ENCODE peak calls at places on chromosomes 13 and 19, in seven cellular contexts. Q, R, G, T, U, K and O are unnamed samples. For H3K9me3 and H3K36me3, the result is how much of the 10 kb centered on the place peaks cover.

GRCh38 chr13:25778302-25778701 is 273.5 kb downstream of the SHISA2 start:
- DNase-seq in Q (no peak), R (no peak), G (no peak), T (no peak), U (no peak), K (no peak), O (no peak)

GRCh38 chr19:46481947-46482346 is 10.6 kb upstream of the PNMA8A start:
- DNase-seq in Q (no peak), R (peak), G (peak), T (no peak), U (peak), K (peak), O (peak)

GRCh38 chr19:29841559-29842367 is 30.0 kb downstream of the CCNE1 start:
- DNase-seq in Q (peak), R (peak), G (no peak), T (peak), U (no peak), K (peak), O (peak)

GRCh38 chr19:33714149-33714548 is 82.5 kb upstream of the KCTD15 start:
- DNase-seq in Q (no peak), R (no peak), G (no peak), T (no peak), U (no peak), K (no peak), O (no peak)

GRCh38 chr13:65966991-65967451 is 1263.1 kb downstream of the PCDH9 start:
- DNase-seq in Q (no peak), R (peak), G (no peak), T (no peak), U (peak), K (peak), O (peak)

GRCh38 chr13:22726721-22727120 is 454.1 kb upstream of the SGCG start:
- DNase-seq in Q (no peak), R (no peak), G (no peak), T (no peak), U (no peak), K (no peak), O (no peak)

GRCh38 chr13:81606074-81606473 is 1265.1 kb upstream of the SPRY2 start:
- DNase-seq in Q (no peak), R (no peak), G (no peak), T (no peak), U (no peak), K (no peak), O (no peak)

GRCh38 chr13:106034201-106034600 is 501.3 kb downstream of the EFNB2 start:
- DNase-seq in Q (no peak), R (no peak), G (no peak), T (no peak), U (no peak), K (peak), O (no peak)

GRCh38 chr19:34193439-34193838 is 21.1 kb downstream of the LSM14A start:
- DNase-seq in Q (no peak), R (no peak), G (no peak), T (no peak), U (no peak), K (no peak), O (no peak)

GRCh38 chr19:1249298-1249989 is 1.1 kb downstream of the MIDN start:
- DNase-seq in Q (peak), R (peak), G (peak), T (peak), U (peak), K (peak), O (peak)

GRCh38 chr19:1249990-1250298 is 1.6 kb downstream of the MIDN start:
- DNase-seq in Q (no peak), R (no peak), G (no peak), T (no peak), U (no peak), K (no peak), O (no peak)

GRCh38 chr19:1248454-1249297 is at the start of gene MIDN:
- DNase-seq in Q (peak), R (peak), G (peak), T (no peak), U (peak), K (peak), O (peak)

GRCh38 chr19:1245884-1246816 is 2.2 kb upstream of the MIDN start:
- DNase-seq in Q (peak), R (no peak), G (no peak), T (no peak), U (peak), K (no peak), O (no peak)

DNA sequence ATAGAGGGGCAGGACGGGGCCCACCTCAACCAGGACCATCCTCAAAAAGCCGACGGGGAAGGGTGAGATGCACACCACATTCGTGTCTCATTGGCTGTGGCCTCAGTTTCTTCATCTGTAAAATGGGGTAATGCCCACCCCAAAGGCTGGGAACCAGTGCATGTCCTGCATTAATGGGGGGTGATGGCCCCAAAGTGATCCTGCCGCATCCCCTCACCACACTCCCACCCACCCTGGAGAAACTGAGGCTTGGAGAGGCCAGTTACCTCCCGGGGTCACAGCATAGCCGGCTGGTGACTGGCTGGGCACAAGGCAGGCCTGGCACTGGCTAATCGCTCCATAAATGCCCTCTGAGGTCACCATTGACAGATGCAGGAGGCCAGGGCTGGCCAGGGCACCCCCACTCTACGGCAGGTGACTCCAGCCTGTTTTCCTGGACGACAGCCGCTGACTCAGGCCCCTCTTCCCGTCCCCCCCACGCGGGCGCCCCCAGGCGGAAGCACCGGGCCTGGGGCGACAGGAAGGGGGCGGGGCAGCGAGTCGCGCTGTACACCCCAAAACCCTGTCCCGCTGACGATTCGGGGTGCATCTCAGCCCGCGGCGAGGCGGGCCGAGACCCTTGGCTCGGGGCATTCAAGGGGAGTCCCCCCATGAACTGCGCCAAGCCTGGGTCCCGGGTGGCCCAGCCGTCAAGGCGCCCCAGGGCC is 483 bp upstream of the MIDN start:
- DNase-seq in Q (peak), R (peak), G (no peak), T (no peak), U (no peak), K (peak), O (peak)
- H3K4me3 ChIP-seq in Q (peak), R (peak), G (peak), T (peak), U (peak), K (peak), O (peak)

GRCh38 chr19:16623066-16623465 is 4.9 kb downstream of the MED26 start:
- DNase-seq in Q (no peak), R (no peak), G (no peak), T (no peak), U (no peak), K (no peak), O (no peak)
- H3K9me3 ChIP-seq in Q (under half), R (under half), G (under half), T (under half), U (under half), K (under half), O (under half)

GRCh38 chr19:50046649-50047503 is 21.1 kb downstream of the ZNF473 start:
- DNase-seq in Q (peak), R (peak), G (peak), T (no peak), U (peak), K (no peak), O (no peak)
- H3K36me3 ChIP-seq in Q (under half), R (under half), G (half or more), T (half or more), U (under half), K (under half), O (half or more)

DNA sequence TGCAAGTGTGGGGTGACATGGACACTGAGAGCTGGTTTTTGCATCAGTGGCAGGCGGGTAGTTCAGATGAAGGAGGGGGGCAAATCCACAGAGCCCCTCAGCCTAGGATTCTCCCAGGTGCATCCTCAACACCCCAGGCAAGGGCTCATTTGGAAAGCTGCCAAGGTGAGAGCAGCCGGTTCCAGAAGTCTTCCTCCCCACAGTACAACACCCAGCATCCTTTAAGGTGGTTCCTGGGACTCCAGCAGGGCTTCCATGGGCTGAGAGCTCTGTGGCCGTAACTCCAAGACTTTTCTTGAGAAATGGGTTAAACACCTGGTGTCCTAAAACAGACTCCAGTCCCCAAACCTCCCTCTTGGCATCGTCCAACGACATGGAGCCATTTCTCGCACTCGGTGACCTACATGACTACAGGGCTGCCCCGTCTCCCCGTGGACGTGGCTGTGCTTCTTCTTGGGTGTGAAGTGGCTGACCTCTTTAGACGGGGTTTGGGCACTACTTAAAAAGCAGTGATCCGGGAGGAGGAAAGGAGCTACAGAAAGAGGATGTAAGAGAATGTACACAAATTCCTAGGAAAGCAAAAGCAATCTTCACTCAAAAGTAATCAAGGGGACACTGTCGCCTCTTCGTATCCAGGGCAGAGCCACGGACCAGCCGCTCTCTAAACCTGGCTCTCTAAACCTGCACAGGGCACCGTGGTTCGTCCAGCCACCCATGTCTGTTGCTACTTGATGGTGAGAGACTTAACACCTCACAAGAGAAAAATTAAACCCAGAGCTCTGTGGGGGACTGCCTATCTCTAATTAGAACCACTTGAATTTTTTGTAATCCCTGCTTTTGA is 25.5 kb downstream of the RANBP3 start:
- DNase-seq in Q (no peak), R (no peak), G (no peak), T (no peak), U (no peak), K (no peak), O (no peak)
- H3K4me3 ChIP-seq in Q (no peak), R (no peak), G (no peak), T (no peak), U (no peak), K (no peak), O (no peak)

GRCh38 chr19:36707134-36707533 is 19.7 kb downstream of the ZNF567 start:
- DNase-seq in Q (no peak), R (no peak), G (no peak), T (no peak), U (no peak), K (no peak), O (no peak)
- H3K9me3 ChIP-seq in Q (half or more), R (under half), G (half or more), T (half or more), U (under half), K (under half), O (half or more)

GRCh38 chr19:5927439-5927821 is 13.4 kb downstream of the CAPS start:
- DNase-seq in Q (no peak), R (no peak), G (no peak), T (no peak), U (no peak), K (no peak), O (no peak)
- H3K36me3 ChIP-seq in Q (half or more), R (half or more), G (half or more), T (half or more), U (under half), K (under half), O (under half)

DNA sequence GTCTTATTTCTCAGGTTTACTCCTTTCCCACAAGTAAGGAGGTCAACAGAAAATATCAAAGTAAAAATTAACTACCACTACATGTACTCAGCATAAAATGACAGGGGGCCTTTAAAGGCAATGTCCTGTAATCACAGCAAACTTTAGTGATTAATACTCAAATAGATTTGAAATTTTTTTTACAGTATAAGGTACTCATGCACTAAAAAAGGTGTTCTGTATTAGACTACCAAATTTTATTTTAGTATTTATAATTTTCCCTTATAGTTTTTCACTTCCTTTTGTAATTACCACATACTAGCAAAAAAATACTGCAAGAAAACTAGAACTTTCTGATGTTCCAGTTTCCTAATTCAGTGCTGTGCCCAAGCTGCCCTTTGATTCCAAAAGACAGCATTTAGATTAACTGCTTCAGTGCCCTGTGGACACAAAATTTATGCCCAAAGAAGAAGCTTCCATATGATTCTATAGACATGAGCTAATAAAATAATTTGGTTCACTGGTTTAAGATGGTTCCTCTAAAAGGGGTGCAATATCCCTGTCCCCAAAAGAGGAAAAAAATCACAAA is 70.6 kb downstream of the KLF12 start:
- DNase-seq in Q (no peak), R (no peak), G (no peak), T (no peak), U (no peak), K (no peak), O (no peak)
- H3K4me3 ChIP-seq in Q (no peak), R (no peak), G (peak), T (no peak), U (no peak), K (peak), O (no peak)

GRCh38 chr19:28596561-28597071 is 616.3 kb downstream of the UQCRFS1 start:
- DNase-seq in Q (no peak), R (no peak), G (no peak), T (no peak), U (no peak), K (no peak), O (no peak)

GRCh38 chr19:28598861-28599260 is 614.1 kb downstream of the UQCRFS1 start:
- DNase-seq in Q (no peak), R (no peak), G (no peak), T (no peak), U (no peak), K (no peak), O (no peak)

GRCh38 chr19:28595722-28596121 is 617.2 kb downstream of the UQCRFS1 start:
- DNase-seq in Q (no peak), R (no peak), G (no peak), T (no peak), U (no peak), K (no peak), O (no peak)

DNA sequence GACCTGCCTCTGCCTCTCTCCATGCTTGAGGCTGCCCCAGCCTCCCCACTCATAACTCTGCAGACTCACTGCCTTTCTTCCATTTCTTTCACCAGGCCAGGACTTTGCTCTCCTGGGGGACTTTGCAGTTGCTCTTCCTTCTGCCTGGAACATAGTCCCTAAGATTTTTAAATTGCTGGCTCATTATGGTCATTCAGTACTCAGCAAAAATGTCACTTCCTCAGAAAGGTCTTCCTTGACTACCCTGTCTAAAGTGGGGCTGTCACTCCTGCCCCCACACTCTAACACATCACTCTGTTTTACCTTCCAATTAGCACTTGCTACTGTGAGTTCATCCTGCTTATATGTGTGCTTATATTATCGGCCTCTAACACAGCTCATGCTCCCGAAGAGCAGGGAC is 618.2 kb downstream of the UQCRFS1 start:
- DNase-seq in Q (no peak), R (no peak), G (no peak), T (no peak), U (no peak), K (no peak), O (no peak)
- H3K9me3 ChIP-seq in Q (under half), R (under half), G (under half), T (under half), U (under half), K (under half), O (under half)

GRCh38 chr13:109768176-109768575 is 18.2 kb downstream of the IRS2 start:
- DNase-seq in Q (no peak), R (no peak), G (no peak), T (no peak), U (no peak), K (no peak), O (no peak)

GRCh38 chr13:109764474-109765292 is 21.7 kb downstream of the IRS2 start:
- DNase-seq in Q (no peak), R (peak), G (no peak), T (no peak), U (no peak), K (peak), O (no peak)

GRCh38 chr13:109769275-109769674 is 17.1 kb downstream of the IRS2 start:
- DNase-seq in Q (no peak), R (no peak), G (no peak), T (no peak), U (no peak), K (no peak), O (no peak)

GRCh38 chr13:109768616-109769015 is 17.8 kb downstream of the IRS2 start:
- DNase-seq in Q (no peak), R (no peak), G (no peak), T (no peak), U (no peak), K (no peak), O (no peak)

DNA sequence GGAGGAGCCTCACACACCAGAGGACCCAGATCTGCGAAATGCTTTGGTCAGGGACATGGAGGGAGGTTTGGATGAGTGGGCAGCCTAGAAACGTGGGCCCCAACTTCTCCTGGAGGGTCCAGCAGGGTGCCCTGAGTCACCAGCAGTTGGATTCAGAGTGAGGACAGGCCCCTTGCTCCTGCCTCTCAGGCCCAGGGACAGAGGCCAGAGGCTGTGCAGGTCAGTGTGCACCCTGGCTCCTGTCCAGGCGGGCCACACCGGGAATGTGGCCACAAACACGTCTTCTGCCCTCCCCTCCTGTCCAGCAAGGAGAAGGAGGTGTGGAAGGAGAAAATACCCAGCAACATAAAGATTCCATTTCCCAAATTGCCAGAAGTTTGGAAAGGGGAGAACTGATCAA is 19.4 kb downstream of the IRS2 start:
- DNase-seq in Q (no peak), R (no peak), G (no peak), T (no peak), U (no peak), K (no peak), O (no peak)
- H3K36me3 ChIP-seq in Q (under half), R (under half), G (under half), T (under half), U (under half), K (under half), O (under half)

GRCh38 chr13:33015275-33015674 is 948 bp upstream of the KL start:
- DNase-seq in Q (no peak), R (no peak), G (peak), T (no peak), U (no peak), K (no peak), O (no peak)
- H3K4me3 ChIP-seq in Q (peak), R (no peak), G (no peak), T (no peak), U (no peak), K (no peak), O (no peak)